ENCODE peak calls at places on chromosomes 12 and 14, in five cellular contexts. T is NCI-H2171 treated with DMSO at 0.1 percent for 48 hours, Y is Kasumi-1, X is anterior cingulate cortex, M is LoVo. Q is an unnamed sample.

GRCh38 chr12:121697093-121697698 is 15.4 kb upstream of the TMEM120B start:
- DNase-seq in X (no peak), Y (peak; percentile 63), T (peak; percentile 56), M (peak; percentile 69), Q (peak; percentile 69)

GRCh38 chr12:78057075-78057474 is 226.4 kb downstream of the NAV3 start:
- DNase-seq in T (no peak), Y (no peak), X (no peak), M (no peak), Q (no peak)

GRCh38 chr14:101005447-101005846 is 101.9 kb upstream of the RTL1 start:
- DNase-seq in Y (peak; percentile 25), X (no peak), T (no peak), M (no peak), Q (no peak)

GRCh38 chr12:15558915-15559528 is 230.2 kb downstream of the EPS8 start:
- DNase-seq in Y (no peak), M (no peak), T (no peak), X (no peak), Q (peak; percentile 34)

GRCh38 chr12:2359725-2360629 is 307.2 kb downstream of the CACNA1C start:
- DNase-seq in Y (peak; percentile 40), X (no peak), T (no peak), M (no peak), Q (no peak)

GRCh38 chr14:23114669-23115491 is 4.2 kb downstream of the CEBPE start:
- DNase-seq in T (no peak), M (peak; percentile 37), X (no peak), Y (peak; percentile 39), Q (peak; percentile 93)

GRCh38 chr14:105173901-105174894 is 5.6 kb upstream of the JAG2 start:
- DNase-seq in X (no peak), M (no peak), Y (peak; percentile 51), T (no peak), Q (no peak)

GRCh38 chr14:53621433-53621832 is 335.2 kb downstream of the BMP4 start:
- DNase-seq in X (no peak), T (no peak), M (no peak), Y (no peak), Q (no peak)

GRCh38 chr14:54435500-54435981 is 5.6 kb downstream of the CNIH1 start:
- DNase-seq in X (no peak), M (no peak), Y (no peak), T (no peak), Q (peak; percentile 87)

GRCh38 chr14:29243355-29243754 is 476.8 kb downstream of the FOXG1 start:
- DNase-seq in T (no peak), M (no peak), X (no peak), Y (no peak), Q (peak; percentile 78)

GRCh38 chr12:132003846-132004245 is 54.1 kb downstream of the EP400 start:
- DNase-seq in M (no peak), Y (no peak), T (no peak), X (no peak), Q (peak; percentile 79)

GRCh38 chr14:75084513-75084912 is 15.1 kb downstream of the ZC2HC1C start:
- DNase-seq in Y (no peak), X (no peak), T (peak; percentile 62), M (no peak), Q (no peak)

GRCh38 chr12:116466536-116466935 is 92.6 kb upstream of the MAP1LC3B2 start:
- DNase-seq in M (no peak), Y (no peak), X (no peak), T (no peak), Q (peak; percentile 17)

GRCh38 chr12:122849352-122850047 is 14.2 kb downstream of the HIP1R start:
- DNase-seq in X (no peak), Y (no peak), T (no peak), M (no peak), Q (no peak)

GRCh38 chr12:119990382-119990874 is 1.4 kb downstream of the BICDL1 start:
- DNase-seq in M (no peak), X (no peak), T (no peak), Y (peak; percentile 40), Q (no peak)

GRCh38 chr12:112309797-112310196 is 72.4 kb downstream of the HECTD4 start:
- DNase-seq in Y (no peak), T (no peak), M (no peak), X (no peak), Q (peak; percentile 12)

GRCh38 chr12:80352476-80352875 is 91.6 kb upstream of the PTPRQ start:
- DNase-seq in X (no peak), Y (no peak), T (no peak), M (no peak), Q (peak; percentile 39)

GRCh38 chr12:27331299-27331926 is 1.2 kb upstream of the BMAL2 start:
- DNase-seq in M (peak; percentile 83), T (no peak), X (no peak), Y (peak; percentile 68), Q (peak; percentile 96)

GRCh38 chr12:82363990-82364389 is 5.7 kb downstream of the METTL25 start:
- DNase-seq in T (no peak), M (no peak), Y (no peak), X (no peak), Q (no peak)

GRCh38 chr12:71981149-71981548 is 42.5 kb downstream of the TPH2 start:
- DNase-seq in X (no peak), Y (no peak), M (no peak), T (no peak), Q (peak; percentile 20)

GRCh38 chr12:47249719-47250506 is 170.2 kb upstream of the AMIGO2 start:
- DNase-seq in T (no peak), M (peak; percentile 82), X (no peak), Y (no peak), Q (no peak)

GRCh38 chr14:60926002-60926401 is 54.9 kb downstream of the TRMT5 start:
- DNase-seq in X (no peak), Y (no peak), T (no peak), M (no peak), Q (no peak)

GRCh38 chr12:90234455-90234854 is 525.8 kb upstream of the ATP2B1 start:
- DNase-seq in Y (no peak), X (no peak), T (peak; percentile 82), M (no peak), Q (peak; percentile 37)

GRCh38 chr12:130831876-130832405 is 7.1 kb downstream of the STX2 start:
- DNase-seq in T (peak; percentile 87), M (no peak), X (no peak), Y (no peak), Q (no peak)